ENCODE peak calls at places on chromosomes 7 and 10, in four cellular contexts. K, B, I and W are unnamed samples.

GRCh38 chr7:2158331-2159175 is 74.2 kb downstream of the MAD1L1 start:
- DNase-seq in I (no peak), K (no peak), B (no peak), W (no peak)

GRCh38 chr10:132715791-132716680 is 69.9 kb downstream of the NKX6-2 start:
- DNase-seq in K (no peak), B (no peak), I (no peak), W (no peak)

GRCh38 chr10:129840196-129840590 is 123.9 kb downstream of the EBF3 start:
- DNase-seq in I (no peak), K (no peak), B (no peak), W (no peak)

GRCh38 chr7:82704121-82704520 is 260.5 kb upstream of the CACNA2D1 start:
- DNase-seq in K (no peak), I (no peak), B (no peak), W (no peak)

GRCh38 chr10:66931340-66931948 is 5.6 kb downstream of the LRRTM3 start:
- DNase-seq in B (peak; percentile 8), K (peak; percentile 43), I (no peak), W (peak; percentile 30)

GRCh38 chr10:52956861-52957260 is 184.3 kb upstream of the MBL2 start:
- DNase-seq in I (no peak), K (no peak), B (no peak), W (no peak)

GRCh38 chr7:38195804-38196595 is 18.0 kb downstream of the STARD3NL start:
- DNase-seq in I (no peak), K (no peak), B (no peak), W (no peak)

GRCh38 chr7:134850048-134850447 is 70.6 kb downstream of the CALD1 start:
- DNase-seq in B (no peak), I (no peak), K (no peak), W (no peak)

GRCh38 chr10:71767420-71768035 is 5.8 kb downstream of the VSIR start:
- DNase-seq in B (no peak), K (peak; percentile 42), I (no peak), W (no peak)

GRCh38 chr10:124225468-124226270 is 132.3 kb upstream of the CHST15 start:
- DNase-seq in B (no peak), K (no peak), I (no peak), W (no peak)

GRCh38 chr10:76583711-76584161 is 1053.9 kb downstream of the KCNMA1 start:
- DNase-seq in I (no peak), K (no peak), B (no peak), W (no peak)

GRCh38 chr10:101965075-101965765 is 90.8 kb downstream of the ARMH3 start:
- DNase-seq in K (peak; percentile 10), B (no peak), I (no peak), W (no peak)

GRCh38 chr7:24381919-24382505 is 98.0 kb downstream of the NPY start:
- DNase-seq in B (no peak), K (peak; percentile 8), I (no peak), W (no peak)

GRCh38 chr7:55192718-55193117 is 172.4 kb upstream of the LANCL2 start:
- DNase-seq in B (no peak), K (no peak), I (no peak), W (no peak)

GRCh38 chr10:50622497-50623298 is 1.1 kb downstream of the SGMS1 start:
- DNase-seq in B (no peak), K (no peak), I (no peak), W (no peak)

GRCh38 chr7:157370761-157371160 is 34.0 kb downstream of the DNAJB6 start:
- DNase-seq in B (no peak), K (no peak), I (no peak), W (no peak)

GRCh38 chr7:85749715-85750453 is 563.0 kb upstream of the SEMA3D start:
- DNase-seq in K (no peak), I (no peak), B (no peak), W (no peak)

GRCh38 chr7:47638679-47639306 is 56.9 kb upstream of the TNS3 start:
- DNase-seq in I (no peak), B (no peak), K (peak; percentile 71), W (no peak)

GRCh38 chr7:157309990-157310668 is 26.7 kb upstream of the DNAJB6 start:
- DNase-seq in K (peak; percentile 74), B (no peak), I (peak; percentile 94), W (peak; percentile 95)

GRCh38 chr7:136027160-136027559 is 50.0 kb upstream of the MTPN start:
- DNase-seq in I (no peak), B (no peak), K (no peak), W (no peak)

GRCh38 chr7:5222861-5223411 is 32.9 kb downstream of the WIPI2 start:
- DNase-seq in I (no peak), B (no peak), K (no peak), W (no peak)

GRCh38 chr7:121076350-121077164 is 88.0 kb downstream of the CPED1 start:
- DNase-seq in I (no peak), K (no peak), B (no peak), W (no peak)

GRCh38 chr10:129023057-129023456 is 444.0 kb upstream of the MGMT start:
- DNase-seq in K (no peak), I (no peak), B (no peak), W (no peak)

GRCh38 chr10:5943536-5943935 is 33.8 kb downstream of the IL15RA start:
- DNase-seq in I (no peak), K (no peak), B (no peak), W (no peak)
- TF ChIP-seq SUZ12 in I (no peak), K (no peak), B (no peak), W (no peak)

GRCh38 chr10:28558923-28559508 is 26.1 kb downstream of the WAC start:
- DNase-seq in I (no peak), B (no peak), K (no peak), W (no peak)
- H3K4me1 ChIP-seq in I (peaks cover 18% of the 10 kb centered on the region), B (no peaks in the 10 kb centered on the region), K (peaks cover under 1% of the 10 kb centered on the region), W (peaks cover 3% of the 10 kb centered on the region)

DNA sequence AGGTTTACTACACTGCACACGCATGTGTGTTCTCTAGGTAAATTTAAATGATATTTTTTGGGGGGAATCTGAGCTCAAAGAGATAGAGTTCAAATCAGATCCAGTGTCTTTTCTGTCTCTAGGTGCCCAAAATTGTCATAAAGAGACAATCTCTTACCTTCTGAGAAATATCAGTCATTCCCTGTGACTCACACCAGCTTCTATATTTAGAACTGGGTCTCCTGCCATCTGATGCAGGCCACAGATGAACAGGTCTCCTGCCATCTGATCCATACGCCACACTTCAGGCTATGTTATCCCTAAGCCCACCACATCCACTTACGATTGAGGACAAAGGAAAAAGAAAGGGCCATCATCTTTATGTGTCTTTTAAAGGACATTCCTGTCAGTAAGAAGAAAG is 136.3 kb upstream of the LAMB4 start:
- DNase-seq in B (no peak), I (no peak), K (no peak), W (no peak)
- TF ChIP-seq SUZ12 in B (no peak), I (no peak), K (no peak), W (no peak)

GRCh38 chr7:155773531-155773930 is 38.7 kb downstream of the SHH start:
- DNase-seq in B (no peak), I (no peak), K (no peak), W (no peak)

GRCh38 chr7:155769701-155770100 is 42.6 kb downstream of the SHH start:
- DNase-seq in I (no peak), K (no peak), B (no peak), W (no peak)

GRCh38 chr7:155766386-155766785 is 45.9 kb downstream of the SHH start:
- DNase-seq in B (no peak), I (no peak), K (no peak), W (no peak)

GRCh38 chr7:155767562-155768437 is 44.5 kb downstream of the SHH start:
- DNase-seq in I (no peak), B (no peak), K (no peak), W (no peak)

DNA sequence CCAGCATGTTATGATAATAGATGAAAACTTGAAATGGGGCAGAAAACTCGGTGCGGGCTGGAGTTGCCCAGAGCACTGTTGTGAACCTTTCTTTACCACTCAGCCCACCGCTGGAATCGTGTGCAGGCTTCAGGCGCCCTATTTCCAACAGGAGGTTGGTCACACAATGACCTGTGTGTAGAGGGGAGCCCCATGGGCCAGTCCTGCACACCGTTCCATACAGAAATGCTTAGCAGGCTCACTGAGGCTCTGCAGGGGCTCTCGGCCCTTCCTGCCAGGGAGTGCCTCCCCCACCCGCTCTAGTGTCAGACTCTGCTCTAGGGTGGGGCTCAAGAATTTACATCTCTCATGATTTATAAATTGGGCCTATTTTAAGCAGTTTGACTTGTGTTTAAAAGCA is 42.1 kb downstream of the SHH start:
- DNase-seq in K (no peak), I (no peak), B (no peak), W (no peak)
- H3K4me1 ChIP-seq in K (no peaks in the 10 kb centered on the region), I (no peaks in the 10 kb centered on the region), B (peaks cover 3% of the 10 kb centered on the region), W (no peaks in the 10 kb centered on the region)

GRCh38 chr10:12214093-12214492 is 18.1 kb downstream of the CDC123 start:
- DNase-seq in I (no peak), B (no peak), K (no peak), W (no peak)
- TF ChIP-seq SUZ12 in I (no peak), B (no peak), K (no peak), W (no peak)